ENCODE peak calls at places on chromosomes 6 and 20, in seven cellular contexts. L is naive thymus-derived CD4-positive, alpha-beta T cell; C is lower lobe of right lung; W is kidney epithelial cell; H is ascending aorta; K is CD8-positive, alpha-beta memory T cell; Q is psoas muscle. Y is an unnamed sample. For H3K36me3, the result is how much of the 10 kb centered on the place peaks cover.

GRCh38 chr20:19074828-19075516 is 137.5 kb upstream of the SLC24A3 start:
- DNase-seq in K (no peak), Q (no peak), H (no peak), C (peak), W (no peak), L (no peak), Y (no peak)

GRCh38 chr6:84560431-84561375 is 203.7 kb downstream of the TBX18 start:
- DNase-seq in W (no peak), Q (no peak), C (no peak), K (no peak), H (no peak), L (no peak), Y (no peak)

GRCh38 chr20:46501961-46502360 is 11.4 kb downstream of the ZNF334 start:
- DNase-seq in L (no peak), C (no peak), K (no peak), Q (no peak), H (no peak), W (no peak), Y (no peak)

GRCh38 chr6:1633366-1634021 is 23.8 kb downstream of the FOXC1 start:
- DNase-seq in L (no peak), C (no peak), Q (peak), H (no peak), K (no peak), W (no peak), Y (no peak)

GRCh38 chr20:61752576-61752975 is 313.1 kb downstream of the TAF4 start:
- DNase-seq in C (peak), W (no peak), H (no peak), K (no peak), Q (peak), L (no peak), Y (no peak)

GRCh38 chr6:83862776-83863471 is 3.4 kb downstream of the CYB5R4 start:
- DNase-seq in L (no peak), Q (no peak), H (no peak), C (no peak), K (no peak), W (no peak), Y (no peak)

GRCh38 chr6:2992330-2992979 is 7.2 kb upstream of the NQO2 start:
- DNase-seq in K (no peak), Q (no peak), L (no peak), H (no peak), W (no peak), C (no peak), Y (no peak)

GRCh38 chr20:57457243-57457761 is 66.1 kb downstream of the RBM38 start:
- DNase-seq in H (peak), C (no peak), K (no peak), W (no peak), Q (peak), L (no peak), Y (no peak)

GRCh38 chr6:30060634-30060981 is 457 bp upstream of the POLR1H start:
- DNase-seq in C (peak), W (no peak), L (peak), H (no peak), K (no peak), Q (peak), Y (peak)

GRCh38 chr6:138545621-138545980 is 46.3 kb upstream of the NHSL1 start:
- DNase-seq in L (no peak), W (no peak), K (no peak), C (peak), H (no peak), Q (peak), Y (no peak)

GRCh38 chr6:38646166-38646565 is 6.4 kb upstream of the BTBD9 start:
- DNase-seq in W (no peak), L (no peak), K (no peak), Q (no peak), H (no peak), C (no peak), Y (peak)

GRCh38 chr6:170210651-170211403 is 80.1 kb downstream of the DLL1 start:
- DNase-seq in W (no peak), H (peak), K (no peak), Q (no peak), C (no peak), L (peak), Y (no peak)

GRCh38 chr6:31336872-31337496 is 20.0 kb downstream of the HLA-B start:
- DNase-seq in C (no peak), H (no peak), Q (no peak), K (no peak), W (peak), L (no peak), Y (peak)

GRCh38 chr6:138600726-138601125 is 101.4 kb upstream of the NHSL1 start:
- DNase-seq in H (no peak), C (no peak), L (no peak), W (no peak), K (no peak), Q (no peak), Y (peak)

GRCh38 chr6:119273799-119274595 is 75.6 kb downstream of the MAN1A1 start:
- DNase-seq in W (no peak), Q (no peak), L (no peak), K (no peak), H (no peak), C (no peak), Y (no peak)

GRCh38 chr20:3744806-3745685 is 12.6 kb downstream of the HSPA12B start:
- DNase-seq in K (peak), L (peak), Q (peak), H (peak), W (no peak), C (peak), Y (peak)

GRCh38 chr6:17622144-17622543 is 22.0 kb downstream of the FAM8A1 start:
- DNase-seq in Q (no peak), C (no peak), H (no peak), K (no peak), W (no peak), L (no peak), Y (no peak)

GRCh38 chr6:35296931-35297330 is 687 bp upstream of the DEF6 start:
- DNase-seq in H (no peak), L (no peak), K (no peak), C (no peak), W (no peak), Q (no peak), Y (no peak)

GRCh38 chr6:25050356-25050755 is 114.6 kb upstream of the RIPOR2 start:
- DNase-seq in Q (no peak), W (peak), H (no peak), C (no peak), L (peak), K (peak), Y (peak)

GRCh38 chr20:9353180-9353915 is 161.0 kb upstream of the LAMP5 start:
- DNase-seq in W (no peak), H (no peak), C (no peak), L (no peak), Q (no peak), K (no peak), Y (no peak)

GRCh38 chr6:95815389-95816056 is 200.3 kb upstream of the FUT9 start:
- DNase-seq in H (no peak), Q (no peak), W (no peak), C (no peak), L (no peak), K (no peak), Y (no peak)

GRCh38 chr6:166420351-166420750 is 37.6 kb upstream of the MPC1 start:
- DNase-seq in K (no peak), L (no peak), W (no peak), C (no peak), Q (peak), H (no peak), Y (no peak)

GRCh38 chr20:47985092-47985850 is 200.0 kb upstream of the SULF2 start:
- DNase-seq in C (no peak), W (no peak), H (peak), Q (no peak), L (no peak), K (no peak), Y (peak)

GRCh38 chr20:24628985-24629384 is 159.6 kb downstream of the SYNDIG1 start:
- DNase-seq in Q (no peak), H (peak), L (no peak), K (no peak), C (no peak), W (no peak), Y (no peak)

GRCh38 chr6:66429220-66429619 is 722.2 kb upstream of the EYS start:
- DNase-seq in W (no peak), K (no peak), C (no peak), L (no peak), Q (no peak), H (no peak), Y (no peak)

GRCh38 chr6:41636803-41637178 is 1.5 kb upstream of the MDFI start:
- DNase-seq in K (no peak), Q (no peak), L (no peak), H (no peak), W (no peak), C (peak), Y (peak)

GRCh38 chr20:2051920-2052319 is 49.7 kb upstream of the STK35 start:
- DNase-seq in Q (no peak), L (no peak), W (no peak), C (no peak), H (no peak), K (no peak), Y (peak)

GRCh38 chr6:20875369-20875963 is 341.2 kb downstream of the CDKAL1 start:
- DNase-seq in K (no peak), W (no peak), H (no peak), Q (no peak), L (no peak), C (no peak), Y (peak)

GRCh38 chr20:21048841-21049273 is 57.3 kb downstream of the LINC00237 start:
- DNase-seq in H (no peak), C (peak), K (peak), W (no peak), Q (peak), L (peak), Y (no peak)

GRCh38 chr20:47120346-47120745 is 225.7 kb downstream of the EYA2 start:
- DNase-seq in K (no peak), L (no peak), H (no peak), Q (no peak), C (no peak), W (no peak), Y (no peak)

GRCh38 chr6:101614774-101615173 is 221.3 kb downstream of the GRIK2 start:
- DNase-seq in W (peak), Q (no peak), K (no peak), H (no peak), L (no peak), C (no peak), Y (peak)

GRCh38 chr20:58393299-58393698 is 4.3 kb downstream of the VAPB start:
- DNase-seq in K (no peak), H (no peak), C (no peak), W (no peak), Q (no peak), L (no peak), Y (no peak)

GRCh38 chr6:162123797-162124196 is 603.8 kb downstream of the PRKN start:
- DNase-seq in W (no peak), K (no peak), H (no peak), L (no peak), Q (no peak), C (no peak), Y (no peak)

GRCh38 chr6:136791296-136792065 is 796 bp downstream of the MAP3K5 start:
- DNase-seq in W (no peak), H (peak), C (peak), K (peak), L (peak), Q (peak), Y (peak)

GRCh38 chr6:149332602-149333311 is 15.2 kb downstream of the TAB2 start:
- DNase-seq in H (no peak), K (no peak), W (no peak), Q (no peak), L (no peak), C (no peak), Y (no peak)

GRCh38 chr6:168962886-168963285 is 290.8 kb downstream of the THBS2 start:
- DNase-seq in C (no peak), K (no peak), Q (peak), W (no peak), L (no peak), H (no peak), Y (no peak)

GRCh38 chr20:46268131-46268611 is 40.1 kb downstream of the CDH22 start:
- DNase-seq in Q (no peak), L (no peak), W (no peak), K (no peak), C (no peak), H (no peak), Y (no peak)

GRCh38 chr20:45927071-45927878 is 7.2 kb upstream of the PCIF1 start:
- DNase-seq in W (no peak), H (no peak), L (no peak), C (no peak), Q (no peak), K (no peak), Y (no peak)

GRCh38 chr6:117506180-117506835 is 23.8 kb downstream of the DCBLD1 start:
- DNase-seq in C (no peak), Q (no peak), H (no peak), K (no peak), L (no peak), W (no peak), Y (peak)

DNA sequence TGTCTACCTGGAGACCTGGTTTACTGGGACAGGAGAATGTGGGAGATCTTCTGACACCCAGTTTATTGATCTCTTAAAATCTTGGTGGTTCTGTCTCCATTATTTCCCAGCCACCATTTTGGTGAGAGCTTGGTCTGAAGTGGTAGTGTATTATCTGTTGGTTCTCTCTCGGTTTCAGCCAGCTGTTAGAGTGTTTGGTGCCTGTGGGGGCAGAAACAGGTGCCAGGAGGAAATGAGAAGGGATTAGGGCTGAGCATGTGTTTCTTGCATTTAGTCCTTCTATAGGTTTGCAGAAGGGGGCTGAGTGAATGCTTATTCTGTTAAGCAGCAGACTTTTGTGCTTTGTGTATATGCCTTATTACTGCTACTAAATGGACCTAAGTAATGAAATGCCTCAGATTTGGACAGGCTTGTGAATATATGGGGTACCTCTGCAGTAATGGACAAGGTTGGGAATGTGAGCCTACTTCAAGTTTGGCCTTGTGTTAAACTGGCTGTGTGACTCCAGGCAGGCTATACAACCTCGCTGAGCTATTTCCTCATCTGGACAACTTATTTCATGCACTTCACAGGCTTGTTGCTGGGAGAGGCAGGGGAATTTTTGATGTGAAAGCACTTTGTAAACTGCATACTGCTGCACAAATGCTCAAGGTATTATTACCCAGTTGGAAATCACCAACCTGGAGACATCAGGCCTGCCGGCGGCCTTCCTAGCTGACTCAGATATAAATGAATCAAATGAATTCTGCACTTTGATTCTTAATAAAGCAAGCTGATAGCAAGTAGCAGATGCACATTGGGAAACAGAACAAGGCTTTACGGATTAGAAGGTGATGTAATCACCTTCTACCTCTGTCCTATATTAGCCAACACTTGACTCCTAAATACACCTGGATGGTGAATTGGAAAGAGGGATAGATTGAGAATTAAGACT is 9.9 kb downstream of the JARID2 start:
- DNase-seq in K (no peak), C (no peak), Q (no peak), W (no peak), L (no peak), H (no peak), Y (peak)
- H3K4me3 ChIP-seq in K (no peak), C (no peak), Q (no peak), W (no peak), L (no peak), H (no peak), Y (no peak)

GRCh38 chr20:33387177-33387576 is 14.1 kb downstream of the CDK5RAP1 start:
- DNase-seq in H (peak), C (no peak), L (no peak), Q (peak), W (no peak), K (no peak), Y (peak)

GRCh38 chr20:33388268-33388667 is 13.1 kb downstream of the CDK5RAP1 start:
- DNase-seq in L (no peak), W (no peak), K (no peak), Q (no peak), C (no peak), H (no peak), Y (no peak)

GRCh38 chr20:33392016-33392415 is 9.3 kb downstream of the CDK5RAP1 start:
- DNase-seq in Q (no peak), H (no peak), W (no peak), L (no peak), C (no peak), K (no peak), Y (no peak)

DNA sequence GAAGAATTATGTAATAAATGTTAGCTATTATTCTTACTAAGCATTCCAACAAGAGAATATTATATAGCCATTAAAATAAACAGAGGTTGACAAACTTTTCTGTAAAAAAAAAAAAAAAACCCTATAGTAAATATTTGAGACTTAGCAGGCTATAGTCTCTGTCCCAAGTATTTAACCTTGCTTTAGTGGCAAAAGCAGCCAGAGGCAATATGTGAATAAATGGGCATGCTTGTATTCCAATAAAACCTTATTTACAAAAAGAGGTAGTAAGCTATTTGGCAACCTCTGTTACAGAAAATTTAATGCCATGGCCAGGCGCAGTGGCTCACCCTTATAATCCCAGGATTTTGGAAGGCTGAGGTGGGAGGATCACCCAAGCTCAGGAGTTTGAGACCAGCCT is 14.6 kb downstream of the CDK5RAP1 start:
- DNase-seq in K (no peak), L (no peak), W (no peak), H (peak), C (no peak), Q (no peak), Y (no peak)
- H3K36me3 ChIP-seq in K (under half), L (half or more), W (under half), H (half or more), C (half or more), Q (under half), Y (under half)

DNA sequence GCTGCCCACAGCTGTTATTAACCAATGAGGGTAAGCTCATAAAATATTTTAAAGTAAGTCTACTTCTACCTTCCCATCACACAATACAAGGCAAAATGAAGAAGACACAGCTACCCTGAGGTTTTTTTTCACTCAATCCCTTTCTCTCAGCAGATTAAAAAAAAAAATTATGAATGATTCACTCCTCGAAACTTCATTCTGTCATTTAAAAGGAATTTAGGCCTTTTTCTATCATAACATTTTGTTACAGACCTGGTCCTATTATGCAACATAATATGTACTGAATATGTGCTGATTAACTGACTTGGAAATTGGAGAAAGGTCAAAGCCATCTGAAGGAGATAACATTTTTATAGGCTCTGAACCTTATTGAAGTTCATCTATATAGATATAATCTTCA is 45.5 kb downstream of the PRL start:
- DNase-seq in H (no peak), C (no peak), W (peak), L (no peak), K (no peak), Q (no peak), Y (peak)
- H3K4me3 ChIP-seq in H (no peak), C (no peak), W (no peak), L (no peak), K (no peak), Q (no peak), Y (no peak)

DNA sequence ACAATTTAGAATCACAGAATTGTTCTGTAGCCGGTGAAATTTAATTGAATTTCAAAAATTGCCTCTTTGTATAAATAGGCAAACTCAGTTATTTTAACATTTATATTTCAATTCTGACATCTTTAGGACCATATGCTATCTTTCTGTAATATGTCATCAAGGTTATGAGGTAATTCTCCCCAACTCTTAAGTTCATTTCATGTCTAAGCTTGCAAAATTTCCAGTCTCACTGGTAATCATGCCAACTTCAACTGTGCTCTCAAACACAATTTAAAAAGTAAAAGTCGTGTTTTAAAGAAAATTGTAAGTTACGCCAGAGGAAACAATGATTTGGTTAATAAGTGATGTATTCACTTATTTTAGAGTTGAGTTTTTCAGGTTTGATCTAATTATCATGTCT is 1.4 kb downstream of the NCOA7 start:
- DNase-seq in W (no peak), Q (no peak), C (no peak), H (no peak), K (no peak), L (no peak), Y (peak)
- H3K36me3 ChIP-seq in W (under half), Q (under half), C (under half), H (under half), K (under half), L (under half), Y (under half)

GRCh38 chr20:53751394-53752368 is 158.0 kb upstream of the ZNF217 start:
- DNase-seq in L (peak), C (no peak), Q (no peak), W (no peak), K (no peak), H (no peak), Y (no peak)

GRCh38 chr20:53749499-53749898 is 155.9 kb upstream of the ZNF217 start:
- DNase-seq in Q (no peak), K (no peak), W (no peak), C (no peak), L (no peak), H (no peak), Y (no peak)

GRCh38 chr20:53752583-53752970 is 158.9 kb upstream of the ZNF217 start:
- DNase-seq in H (no peak), W (no peak), L (no peak), C (no peak), K (no peak), Q (no peak), Y (no peak)

GRCh38 chr20:53748821-53749402 is 155.3 kb upstream of the ZNF217 start:
- DNase-seq in K (no peak), Q (no peak), W (peak), C (no peak), H (no peak), L (no peak), Y (peak)

GRCh38 chr20:53750827-53751393 is 157.3 kb upstream of the ZNF217 start:
- DNase-seq in H (no peak), K (peak), W (no peak), C (no peak), Q (no peak), L (peak), Y (no peak)
- H3K4me3 ChIP-seq in H (no peak), K (no peak), W (no peak), C (no peak), Q (no peak), L (no peak), Y (no peak)

GRCh38 chr6:89330910-89331309 is 15.8 kb upstream of the GABRR2 start:
- DNase-seq in L (no peak), H (no peak), C (no peak), Q (no peak), K (no peak), W (no peak), Y (no peak)
- H3K36me3 ChIP-seq in L (under half), H (half or more), C (half or more), Q (under half), K (under half), W (under half), Y (under half)